ENCODE peak calls at places on chromosomes 5 and 9, in five cellular contexts. Z is astrocyte; J is ovary; F is NCI-H460; P is activated CD8-positive, alpha-beta memory T cell treated with anti-CD3 and anti-CD28 coated beads for 1 hour. U is an unnamed sample.

GRCh38 chr5:69527128-69527745 is 32.8 kb upstream of the GTF2H2C start:
- DNase-seq in Z (no peak), J (no peak), F (no peak), P (no peak), U (no peak)

GRCh38 chr9:91060520-91061343 is 259.1 kb downstream of the SYK start:
- DNase-seq in Z (peak; percentile 96), J (no peak), F (peak; percentile 98), P (no peak), U (peak; percentile 8)

GRCh38 chr5:107878676-107879075 is 207.9 kb upstream of the EFNA5 start:
- DNase-seq in Z (peak; percentile 12), J (no peak), F (no peak), P (no peak), U (no peak)

GRCh38 chr9:37197158-37198033 is 77.0 kb downstream of the ZCCHC7 start:
- DNase-seq in Z (no peak), J (no peak), F (no peak), P (no peak), U (no peak)

GRCh38 chr5:14901462-14902051 is 30.0 kb upstream of the ANKH start:
- DNase-seq in Z (peak; percentile 71), J (no peak), F (no peak), P (no peak), U (no peak)

GRCh38 chr5:168931638-168932345 is 352.6 kb upstream of the PANK3 start:
- DNase-seq in Z (peak; percentile 79), J (no peak), F (no peak), P (no peak), U (no peak)

GRCh38 chr5:141121563-141121962 is at the start of gene PCDHB4:
- DNase-seq in Z (no peak), J (peak; percentile 65), F (no peak), P (no peak), U (no peak)

GRCh38 chr5:169429044-169429443 is 128.1 kb upstream of the SLIT3 start:
- DNase-seq in Z (peak; percentile 55), J (no peak), F (no peak), P (no peak), U (no peak)

GRCh38 chr5:143471041-143471509 is 67.6 kb upstream of the NR3C1 start:
- DNase-seq in Z (peak; percentile 67), J (no peak), F (no peak), P (no peak), U (no peak)

U was measured in H1.